ENCODE peak calls at places on chromosomes 6 and 20, in ten cellular contexts. H is pulmonary artery endothelial cell; D is BJ; R is body of pancreas; E is adipocyte; I is midbrain; A is neural progenitor cell; P is tibial nerve; C is CD8-positive, alpha-beta memory T cell; W is fibroblast of pulmonary artery. J is an unnamed sample.

GRCh38 chr6:91276315-91276714 is 689.4 kb upstream of the MAP3K7 start:
- DNase-seq in H (no peak), D (no peak), R (no peak), E (no peak), I (no peak), A (peak; percentile 48), P (no peak), C (no peak), W (no peak), J (no peak)

GRCh38 chr6:133964052-133964451 is 11.0 kb downstream of the TBPL1 start:
- DNase-seq in H (no peak), D (no peak), R (no peak), E (no peak), I (no peak), A (no peak), P (no peak), C (no peak), W (peak; percentile 83), J (no peak)

GRCh38 chr20:58688838-58689237 is 3.8 kb upstream of the NPEPL1 start:
- DNase-seq in H (peak; percentile 19), D (no peak), R (no peak), E (no peak), I (no peak), A (no peak), P (no peak), C (no peak), W (peak; percentile 17), J (no peak)

GRCh38 chr20:38178065-38178471 is 13.0 kb upstream of the TGM2 start:
- DNase-seq in H (no peak), D (no peak), R (no peak), E (no peak), I (no peak), A (no peak), P (no peak), C (no peak), W (no peak), J (no peak)

GRCh38 chr20:6265204-6265904 is 142.5 kb upstream of the FERMT1 start:
- DNase-seq in H (peak; percentile 48), D (peak; percentile 4), R (no peak), E (peak; percentile 67), I (peak; percentile 48), A (peak; percentile 42), P (peak; percentile 9), C (no peak), W (peak; percentile 86), J (no peak)

GRCh38 chr6:131945971-131946370 is 5.2 kb downstream of the CCN2 start:
- DNase-seq in H (no peak), D (no peak), R (no peak), E (no peak), I (no peak), A (no peak), P (no peak), C (no peak), W (peak; percentile 58), J (no peak)

GRCh38 chr6:15329154-15329781 is 83.4 kb downstream of the JARID2 start:
- DNase-seq in H (no peak), D (peak; percentile 78), R (no peak), E (peak; percentile 61), I (peak; percentile 20), A (peak; percentile 62), P (no peak), C (no peak), W (peak; percentile 82), J (peak; percentile 89)

GRCh38 chr6:39419607-39420006 is 97.1 kb upstream of the KCNK16 start:
- DNase-seq in H (no peak), D (no peak), R (no peak), E (no peak), I (peak; percentile 68), A (no peak), P (no peak), C (no peak), W (no peak), J (no peak)

GRCh38 chr6:121652726-121653623 is 217.5 kb downstream of the GJA1 start:
- DNase-seq in H (peak; percentile 84), D (peak; percentile 76), R (no peak), E (peak; percentile 93), I (no peak), A (no peak), P (peak; percentile 79), C (no peak), W (peak; percentile 91), J (no peak)